ENCODE peak calls at places on chromosomes 13 and 19, in six cellular contexts. K is NCI-H460; R is activated CD8-positive, alpha-beta memory T cell treated with anti-CD3 and anti-CD28 coated beads for 1 hour; S is NCI-H1048; Z is fibroblast of the aortic adventitia; A is fibroblast of gingiva. W is an unnamed sample.

GRCh38 chr19:35232912-35233311 is 4.4 kb upstream of the FAM187B start:
- DNase-seq in K (no peak), R (no peak), S (no peak), Z (no peak), A (no peak), W (no peak)

GRCh38 chr13:67299072-67299635 is 69.0 kb upstream of the PCDH9 start:
- DNase-seq in K (no peak), R (no peak), S (no peak), Z (peak), A (peak), W (no peak)

GRCh38 chr13:25319781-25320180 is 18.4 kb downstream of the NUP58 start:
- DNase-seq in K (no peak), R (no peak), S (no peak), Z (no peak), A (peak), W (no peak)

GRCh38 chr19:9913237-9914000 is 22.9 kb downstream of the OLFM2 start:
- DNase-seq in K (no peak), R (no peak), S (no peak), Z (no peak), A (no peak), W (no peak)

GRCh38 chr13:33101835-33102234 is 85.6 kb downstream of the KL start:
- DNase-seq in K (no peak), R (no peak), S (no peak), Z (no peak), A (no peak), W (no peak)

GRCh38 chr13:49667773-49668172 is 23.5 kb downstream of the EBPL start:
- DNase-seq in K (no peak), R (no peak), S (no peak), Z (no peak), A (peak), W (no peak)

GRCh38 chr19:38079926-38080380 is 144.1 kb downstream of the DPF1 start:
- DNase-seq in K (no peak), R (no peak), S (no peak), Z (peak), A (peak), W (no peak)

GRCh38 chr19:41205995-41206394 is 13.0 kb downstream of the CYP2S1 start:
- DNase-seq in K (no peak), R (no peak), S (no peak), Z (no peak), A (no peak), W (no peak)

GRCh38 chr13:87129602-87130300 is 541.4 kb upstream of the SLITRK5 start:
- DNase-seq in K (no peak), R (no peak), S (no peak), Z (peak), A (peak), W (no peak)

GRCh38 chr19:33066543-33066942 is 1.9 kb upstream of the RHPN2 start:
- DNase-seq in K (no peak), R (no peak), S (no peak), Z (no peak), A (no peak), W (no peak)

GRCh38 chr13:105202384-105202783 is 1333.1 kb downstream of the EFNB2 start:
- DNase-seq in K (peak), R (no peak), S (no peak), Z (peak), A (no peak), W (no peak)

GRCh38 chr13:113209880-113210421 is 538 bp downstream of the CUL4A start:
- DNase-seq in K (no peak), R (peak), S (peak), Z (peak), A (peak), W (peak)

W was measured in RWPE2.